ENCODE peak calls at places on chromosomes 11 and 22, in six cellular contexts. Z is transverse colon, Y is breast epithelium, E is cardiac fibroblast, I is gastrocnemius medialis, C is Peyer's patch. D is an unnamed sample.

GRCh38 chr11:16773981-16774710 is 35.7 kb downstream of the C11orf58 start:
- DNase-seq in E (no peak), Y (no peak), C (no peak), I (no peak), Z (no peak), D (no peak)

GRCh38 chr22:39117585-39118191 is 20.6 kb downstream of the APOBEC3H start:
- DNase-seq in Y (no peak), I (no peak), C (peak), Z (peak), E (peak), D (no peak)

GRCh38 chr22:27578937-27579617 is 222.5 kb downstream of the MN1 start:
- DNase-seq in Y (no peak), Z (no peak), C (no peak), I (no peak), E (peak), D (no peak)

GRCh38 chr22:46149493-46149997 is 781 bp upstream of the PPARA start:
- DNase-seq in Z (peak), Y (no peak), I (peak), E (no peak), C (peak), D (no peak)

GRCh38 chr11:8138526-8138925 is 30.3 kb downstream of the RIC3 start:
- DNase-seq in I (no peak), E (no peak), Z (no peak), C (no peak), Y (no peak), D (no peak)

GRCh38 chr11:70307176-70307575 is 36.7 kb downstream of the PPFIA1 start:
- DNase-seq in C (no peak), I (no peak), Y (no peak), E (peak), Z (no peak), D (no peak)

GRCh38 chr22:31230871-31231621 is 18.9 kb downstream of the LIMK2 start:
- DNase-seq in C (peak), I (peak), Z (peak), Y (no peak), E (peak), D (no peak)

GRCh38 chr11:69634590-69634989 is 6.4 kb upstream of the CCND1 start:
- DNase-seq in C (no peak), Y (no peak), Z (no peak), I (no peak), E (no peak), D (no peak)

GRCh38 chr11:86047275-86047991 is 21.5 kb downstream of the PICALM start:
- DNase-seq in I (no peak), C (no peak), Z (no peak), Y (no peak), E (peak), D (no peak)

GRCh38 chr11:20008870-20009644 is 151.2 kb downstream of the DBX1 start:
- DNase-seq in E (no peak), Z (no peak), C (no peak), Y (no peak), I (no peak), D (no peak)

GRCh38 chr11:41201156-41201555 is 258.3 kb downstream of the LRRC4C start:
- DNase-seq in Z (no peak), Y (no peak), I (no peak), E (peak), C (no peak), D (peak)

GRCh38 chr11:70409437-70409836 is 11.1 kb downstream of the CTTN start:
- DNase-seq in I (no peak), C (no peak), Z (no peak), Y (no peak), E (no peak), D (no peak)

GRCh38 chr11:80197155-80197554 is 756.3 kb upstream of the TENM4 start:
- DNase-seq in Z (no peak), I (no peak), E (no peak), Y (no peak), C (no peak), D (no peak)

GRCh38 chr11:76206327-76207081 is at the start of gene WNT11:
- DNase-seq in C (peak), I (no peak), Z (peak), E (peak), Y (no peak), D (no peak)

GRCh38 chr22:19554834-19555404 is 30.7 kb upstream of the CLDN5 start:
- DNase-seq in Y (no peak), E (peak), I (no peak), Z (no peak), C (no peak), D (no peak)

GRCh38 chr11:59644528-59644927 is 24.3 kb downstream of the PATL1 start:
- DNase-seq in C (no peak), E (no peak), Z (no peak), Y (no peak), I (no peak), D (no peak)

GRCh38 chr11:30653606-30654005 is 67.5 kb upstream of the MPPED2 start:
- DNase-seq in I (no peak), Y (no peak), E (no peak), C (no peak), Z (no peak), D (no peak)

GRCh38 chr22:23686416-23687024 is 4.3 kb upstream of the RGL4 start:
- DNase-seq in Y (no peak), I (peak), E (no peak), Z (no peak), C (no peak), D (no peak)

GRCh38 chr11:16883179-16883578 is 131.0 kb downstream of the PLEKHA7 start:
- DNase-seq in E (peak), Y (peak), C (no peak), Z (peak), I (peak), D (no peak)

GRCh38 chr11:10866893-10867331 is 9.1 kb upstream of the ZBED5 start:
- DNase-seq in Z (no peak), E (peak), Y (no peak), C (no peak), I (no peak), D (no peak)

DNA sequence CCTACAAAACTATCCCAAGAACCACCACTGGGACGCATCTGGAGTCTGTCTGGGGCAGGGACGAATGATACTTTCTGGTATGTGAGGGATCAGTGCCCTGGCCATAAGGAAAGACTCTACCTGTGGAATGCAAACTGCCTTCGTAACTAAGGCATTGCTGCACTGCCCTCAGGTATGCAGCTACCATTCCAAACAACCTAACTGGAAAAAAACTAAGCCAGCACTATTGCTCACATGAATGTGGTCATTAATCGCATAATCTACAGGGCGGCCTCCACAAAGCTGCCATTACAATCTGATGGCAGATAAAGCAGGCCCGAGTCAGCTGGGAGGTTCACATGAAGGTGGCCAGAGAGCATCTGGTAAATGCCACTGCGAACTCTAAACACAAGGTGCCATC is 3.9 kb downstream of the PACSIN2 start:
- DNase-seq in E (no peak), Z (no peak), C (no peak), I (no peak), Y (peak), D (no peak)
- TF ChIP-seq CTCF in E (no peak), Z (no peak), C (no peak), I (no peak), Y (peak), D (no peak)

GRCh38 chr11:122732342-122733300 is 77.1 kb downstream of the UBASH3B start:
- DNase-seq in Y (no peak), Z (no peak), I (no peak), C (no peak), E (no peak), D (no peak)

GRCh38 chr11:122729139-122729538 is 73.6 kb downstream of the UBASH3B start:
- DNase-seq in Z (no peak), C (no peak), E (no peak), Y (no peak), I (no peak), D (no peak)

GRCh38 chr11:122735031-122735430 is 79.5 kb downstream of the UBASH3B start:
- DNase-seq in Z (no peak), Y (no peak), I (no peak), E (no peak), C (no peak), D (no peak)

GRCh38 chr11:122733301-122733686 is 77.8 kb downstream of the UBASH3B start:
- DNase-seq in Z (no peak), I (peak), Y (no peak), E (peak), C (no peak), D (no peak)

GRCh38 chr11:122731500-122731913 is 76.0 kb downstream of the UBASH3B start:
- DNase-seq in E (peak), Z (no peak), C (no peak), Y (no peak), I (no peak), D (no peak)
- H3K4me3 ChIP-seq in E (no peak), Z (no peak), C (no peak), Y (no peak), I (no peak), D (no peak)

GRCh38 chr11:120180571-120181445 is 30.0 kb upstream of the OAF start:
- DNase-seq in C (no peak), Z (no peak), I (no peak), E (peak), Y (peak), D (no peak)
- TF ChIP-seq CTCF in C (no peak), Z (no peak), I (no peak), E (peak), Y (no peak), D (peak)

GRCh38 chr11:133946541-133947297 is 10.0 kb downstream of the IGSF9B start:
- DNase-seq in E (no peak), I (no peak), Z (no peak), C (no peak), Y (no peak), D (no peak)

GRCh38 chr11:133943950-133944698 is 12.6 kb downstream of the IGSF9B start:
- DNase-seq in I (no peak), E (no peak), Z (no peak), C (no peak), Y (no peak), D (no peak)

GRCh38 chr11:133947298-133947905 is 9.4 kb downstream of the IGSF9B start:
- DNase-seq in I (no peak), Z (no peak), E (peak), C (no peak), Y (no peak), D (no peak)

GRCh38 chr11:133945087-133945974 is 11.4 kb downstream of the IGSF9B start:
- DNase-seq in Z (no peak), Y (no peak), C (peak), E (peak), I (no peak), D (no peak)

GRCh38 chr11:133946018-133946417 is 10.8 kb downstream of the IGSF9B start:
- DNase-seq in C (no peak), E (no peak), I (no peak), Z (no peak), Y (no peak), D (no peak)
- H3K4me3 ChIP-seq in C (no peak), E (no peak), I (no peak), Z (no peak), Y (no peak), D (no peak)